ENCODE peak calls at places on chromosomes 5 and 9, in seven cellular contexts. One of them, this sample, is unnamed.

GRCh38 chr9:116094846-116095245 is 58.7 kb upstream of the PAPPA start:
- DNase-seq in tibial artery: no peak
- DNase-seq in kidney: no peak
- DNase-seq in cardiac muscle cell: no peak
- DNase-seq in HFF-Myc: no peak
- DNase-seq in colonic mucosa: no peak
- DNase-seq in A549: no peak
- DNase-seq in this sample: no peak

GRCh38 chr5:30994170-30994569 is 199.3 kb upstream of the CDH6 start:
- DNase-seq in tibial artery: no peak
- DNase-seq in A549: no peak
- DNase-seq in cardiac muscle cell: no peak
- DNase-seq in colonic mucosa: no peak
- DNase-seq in HFF-Myc: no peak
- DNase-seq in kidney: no peak
- DNase-seq in this sample: no peak

GRCh38 chr9:137053944-137054931 is at the start of gene ENTPD2:
- DNase-seq in A549: no peak
- DNase-seq in cardiac muscle cell: no peak
- DNase-seq in tibial artery: no peak
- DNase-seq in HFF-Myc: no peak
- DNase-seq in kidney: no peak
- DNase-seq in colonic mucosa: peak; percentile 86
- DNase-seq in this sample: no peak

GRCh38 chr5:15786884-15787283 is 286.9 kb downstream of the FBXL7 start:
- DNase-seq in HFF-Myc: no peak
- DNase-seq in cardiac muscle cell: no peak
- DNase-seq in colonic mucosa: no peak
- DNase-seq in kidney: no peak
- DNase-seq in tibial artery: no peak
- DNase-seq in A549: no peak
- DNase-seq in this sample: no peak

GRCh38 chr5:106759581-106759980 is 911.2 kb downstream of the EFNA5 start:
- DNase-seq in colonic mucosa: no peak
- DNase-seq in kidney: no peak
- DNase-seq in HFF-Myc: peak; percentile 4
- DNase-seq in tibial artery: no peak
- DNase-seq in A549: no peak
- DNase-seq in cardiac muscle cell: no peak
- DNase-seq in this sample: no peak

GRCh38 chr9:133477992-133478850 is 678 bp downstream of the SLC2A6 start:
- DNase-seq in tibial artery: no peak
- DNase-seq in colonic mucosa: no peak
- DNase-seq in kidney: peak; percentile 85
- DNase-seq in cardiac muscle cell: no peak
- DNase-seq in A549: no peak
- DNase-seq in HFF-Myc: no peak
- DNase-seq in this sample: peak; percentile 36

GRCh38 chr9:99835142-99835541 is 13.5 kb downstream of the NR4A3 start:
- DNase-seq in colonic mucosa: no peak
- DNase-seq in kidney: no peak
- DNase-seq in tibial artery: no peak
- DNase-seq in cardiac muscle cell: no peak
- DNase-seq in HFF-Myc: no peak
- DNase-seq in A549: no peak
- DNase-seq in this sample: no peak

GRCh38 chr9:77725820-77726219 is 77.7 kb upstream of the GNA14 start:
- DNase-seq in HFF-Myc: no peak
- DNase-seq in kidney: no peak
- DNase-seq in A549: no peak
- DNase-seq in cardiac muscle cell: no peak
- DNase-seq in colonic mucosa: no peak
- DNase-seq in tibial artery: no peak
- DNase-seq in this sample: no peak

GRCh38 chr5:109823597-109823996 is 133.9 kb downstream of the MAN2A1 start:
- DNase-seq in tibial artery: no peak
- DNase-seq in A549: peak; percentile 6
- DNase-seq in HFF-Myc: no peak
- DNase-seq in cardiac muscle cell: no peak
- DNase-seq in colonic mucosa: no peak
- DNase-seq in kidney: no peak
- DNase-seq in this sample: no peak

GRCh38 chr9:16309350-16310271 is 560.9 kb downstream of the BNC2 start:
- DNase-seq in tibial artery: no peak
- DNase-seq in A549: no peak
- DNase-seq in HFF-Myc: no peak
- DNase-seq in kidney: no peak
- DNase-seq in cardiac muscle cell: no peak
- DNase-seq in colonic mucosa: peak; percentile 35
- DNase-seq in this sample: no peak

GRCh38 chr5:41681820-41682219 is 171.4 kb upstream of the PLCXD3 start:
- DNase-seq in kidney: no peak
- DNase-seq in A549: no peak
- DNase-seq in colonic mucosa: no peak
- DNase-seq in cardiac muscle cell: no peak
- DNase-seq in tibial artery: no peak
- DNase-seq in HFF-Myc: no peak
- DNase-seq in this sample: no peak
- TF ChIP-seq CTCF in kidney: no peak
- TF ChIP-seq CTCF in A549: no peak
- TF ChIP-seq CTCF in colonic mucosa: no peak
- TF ChIP-seq CTCF in cardiac muscle cell: no peak
- TF ChIP-seq CTCF in tibial artery: no peak
- TF ChIP-seq CTCF in HFF-Myc: no peak
- TF ChIP-seq CTCF in this sample: no peak

GRCh38 chr5:138180183-138180782 is 1.4 kb downstream of the KIF20A start:
- DNase-seq in A549: peak; percentile 79
- DNase-seq in HFF-Myc: peak; percentile 54
- DNase-seq in tibial artery: no peak
- DNase-seq in kidney: no peak
- DNase-seq in cardiac muscle cell: peak; percentile 57
- DNase-seq in colonic mucosa: no peak
- DNase-seq in this sample: peak; percentile 13
- TF ChIP-seq CTCF in A549: peak; percentile 83
- TF ChIP-seq CTCF in HFF-Myc: peak; percentile 40
- TF ChIP-seq CTCF in tibial artery: no peak
- TF ChIP-seq CTCF in kidney: peak; percentile 11
- TF ChIP-seq CTCF in cardiac muscle cell: peak; percentile 50
- TF ChIP-seq CTCF in colonic mucosa: peak; percentile 25
- TF ChIP-seq CTCF in this sample: no peak

DNA sequence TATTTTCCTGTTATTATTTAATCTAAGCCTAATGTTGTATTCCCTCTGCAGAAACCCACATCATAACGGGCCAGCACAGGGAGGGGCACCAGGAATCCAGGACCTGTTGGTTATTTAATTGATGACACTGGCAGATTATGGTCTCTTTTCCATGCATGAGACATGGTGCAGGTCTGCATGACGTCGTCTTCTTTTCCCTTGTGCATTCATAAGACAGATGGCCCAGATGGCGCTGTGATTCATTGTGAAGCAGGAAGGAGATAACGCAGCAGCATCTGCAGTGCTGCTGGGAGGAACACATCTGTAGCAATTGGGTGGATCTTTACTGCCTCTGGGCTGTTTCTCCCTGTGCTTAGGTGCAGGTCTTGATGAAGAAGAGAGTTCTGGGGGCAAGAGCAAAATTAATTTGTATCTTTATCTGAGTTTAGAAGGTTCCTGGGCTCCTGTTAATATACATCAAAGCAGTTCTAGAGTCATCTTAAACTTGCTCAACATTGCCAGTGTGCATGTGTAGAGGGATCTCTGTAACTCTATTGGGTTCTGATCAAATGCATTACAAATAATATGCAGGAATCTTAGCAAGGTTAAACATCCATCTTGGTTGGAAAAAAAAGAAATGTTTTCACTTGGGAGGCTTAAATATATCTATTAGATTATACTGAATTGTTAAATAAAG is 176.1 kb downstream of the PCSK1 start:
- DNase-seq in A549: peak; percentile 54
- DNase-seq in colonic mucosa: peak; percentile 29
- DNase-seq in HFF-Myc: peak; percentile 75
- DNase-seq in kidney: no peak
- DNase-seq in tibial artery: no peak
- DNase-seq in cardiac muscle cell: peak; percentile 2
- DNase-seq in this sample: no peak
- TF ChIP-seq CTCF in A549: peak; percentile 52
- TF ChIP-seq CTCF in colonic mucosa: no peak
- TF ChIP-seq CTCF in HFF-Myc: no peak
- TF ChIP-seq CTCF in kidney: no peak
- TF ChIP-seq CTCF in tibial artery: no peak
- TF ChIP-seq CTCF in cardiac muscle cell: peak; percentile 17
- TF ChIP-seq CTCF in this sample: no peak

GRCh38 chr5:58411372-58411771 is 48.5 kb downstream of the PLK2 start:
- DNase-seq in HFF-Myc: no peak
- DNase-seq in cardiac muscle cell: no peak
- DNase-seq in kidney: no peak
- DNase-seq in tibial artery: no peak
- DNase-seq in colonic mucosa: no peak
- DNase-seq in A549: no peak
- DNase-seq in this sample: no peak
- TF ChIP-seq CTCF in HFF-Myc: no peak
- TF ChIP-seq CTCF in cardiac muscle cell: no peak
- TF ChIP-seq CTCF in kidney: no peak
- TF ChIP-seq CTCF in tibial artery: no peak
- TF ChIP-seq CTCF in colonic mucosa: no peak
- TF ChIP-seq CTCF in A549: no peak
- TF ChIP-seq CTCF in this sample: no peak

GRCh38 chr5:161047024-161047423 is 195.0 kb upstream of the ATP10B start:
- DNase-seq in A549: no peak
- DNase-seq in kidney: no peak
- DNase-seq in colonic mucosa: no peak
- DNase-seq in cardiac muscle cell: no peak
- DNase-seq in tibial artery: no peak
- DNase-seq in HFF-Myc: no peak
- DNase-seq in this sample: no peak

DNA sequence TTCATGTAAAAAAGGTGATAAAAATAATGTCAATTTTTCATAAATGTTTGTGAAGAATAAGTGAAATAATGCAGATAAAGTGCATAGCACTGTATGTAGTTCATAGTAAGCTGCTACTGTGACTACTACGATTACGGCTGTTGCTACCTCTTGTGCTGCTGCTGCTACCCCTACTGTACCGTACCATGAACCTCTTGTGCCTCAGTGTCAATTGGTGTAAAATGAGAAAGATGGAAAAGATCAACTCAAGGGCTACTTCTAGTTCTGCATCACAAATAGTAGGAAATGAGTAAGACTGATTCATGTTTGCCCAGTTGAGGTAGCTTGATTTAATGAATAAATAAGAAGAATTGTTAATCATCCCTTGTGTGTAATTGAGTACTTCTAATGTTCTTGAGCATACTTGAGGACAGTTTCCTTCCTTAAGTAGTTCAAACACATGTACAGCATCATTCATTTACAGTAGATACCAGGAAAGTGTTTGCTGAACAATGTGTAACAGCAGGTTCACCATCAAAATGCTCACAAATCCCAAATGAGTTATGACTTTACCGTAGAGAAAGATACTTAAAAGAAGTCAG is 200.0 kb upstream of the ATP10B start:
- DNase-seq in tibial artery: no peak
- DNase-seq in kidney: no peak
- DNase-seq in A549: no peak
- DNase-seq in colonic mucosa: no peak
- DNase-seq in cardiac muscle cell: no peak
- DNase-seq in HFF-Myc: no peak
- DNase-seq in this sample: no peak
- TF ChIP-seq CTCF in tibial artery: no peak
- TF ChIP-seq CTCF in kidney: no peak
- TF ChIP-seq CTCF in A549: no peak
- TF ChIP-seq CTCF in colonic mucosa: no peak
- TF ChIP-seq CTCF in cardiac muscle cell: no peak
- TF ChIP-seq CTCF in HFF-Myc: no peak
- TF ChIP-seq CTCF in this sample: no peak

This sample was measured in endothelial cell.